ENCODE peak calls at places on chromosomes 3 and 15, in five cellular contexts. One of them, this sample, is unnamed.

GRCh38 chr15:52257734-52258062 is 37.9 kb downstream of the MYO5C start:
- DNase-seq in Calu3: no peak
- DNase-seq in cerebellar cortex: no peak
- DNase-seq in natural killer cell treated with Interleukin-12 subunit alpha and Interleukin-12 subunit beta and Interleukin-15 and Interleukin-18, amount 100 ng/mL, for 72 hours: no peak
- DNase-seq in type B pancreatic cell: no peak
- DNase-seq in this sample: no peak

GRCh38 chr3:140019946-140020345 is 85.0 kb downstream of the CLSTN2 start:
- DNase-seq in Calu3: no peak
- DNase-seq in cerebellar cortex: no peak
- DNase-seq in natural killer cell treated with Interleukin-12 subunit alpha and Interleukin-12 subunit beta and Interleukin-15 and Interleukin-18, amount 100 ng/mL, for 72 hours: no peak
- DNase-seq in type B pancreatic cell: no peak
- DNase-seq in this sample: no peak

GRCh38 chr3:132255041-132255745 is 62.0 kb upstream of the ACP3 start:
- DNase-seq in Calu3: no peak
- DNase-seq in cerebellar cortex: no peak
- DNase-seq in natural killer cell treated with Interleukin-12 subunit alpha and Interleukin-12 subunit beta and Interleukin-15 and Interleukin-18, amount 100 ng/mL, for 72 hours: no peak
- DNase-seq in type B pancreatic cell: no peak
- DNase-seq in this sample: no peak

GRCh38 chr3:123552095-123552714 is 32.6 kb downstream of the HACD2 start:
- DNase-seq in Calu3: no peak
- DNase-seq in cerebellar cortex: peak; percentile 30
- DNase-seq in natural killer cell treated with Interleukin-12 subunit alpha and Interleukin-12 subunit beta and Interleukin-15 and Interleukin-18, amount 100 ng/mL, for 72 hours: no peak
- DNase-seq in type B pancreatic cell: no peak
- DNase-seq in this sample: no peak

GRCh38 chr15:33298631-33299030 is 12.1 kb upstream of the RYR3 start:
- DNase-seq in Calu3: no peak
- DNase-seq in cerebellar cortex: no peak
- DNase-seq in natural killer cell treated with Interleukin-12 subunit alpha and Interleukin-12 subunit beta and Interleukin-15 and Interleukin-18, amount 100 ng/mL, for 72 hours: no peak
- DNase-seq in type B pancreatic cell: no peak
- DNase-seq in this sample: no peak

GRCh38 chr3:197224034-197224444 is 74.4 kb downstream of the DLG1 start:
- DNase-seq in Calu3: peak; percentile 24
- DNase-seq in cerebellar cortex: peak; percentile 89
- DNase-seq in natural killer cell treated with Interleukin-12 subunit alpha and Interleukin-12 subunit beta and Interleukin-15 and Interleukin-18, amount 100 ng/mL, for 72 hours: no peak
- DNase-seq in type B pancreatic cell: no peak
- DNase-seq in this sample: peak; percentile 62

GRCh38 chr3:12196684-12197083 is 38.0 kb upstream of the TIMP4 start:
- DNase-seq in Calu3: no peak
- DNase-seq in cerebellar cortex: no peak
- DNase-seq in natural killer cell treated with Interleukin-12 subunit alpha and Interleukin-12 subunit beta and Interleukin-15 and Interleukin-18, amount 100 ng/mL, for 72 hours: no peak
- DNase-seq in type B pancreatic cell: no peak
- DNase-seq in this sample: no peak

GRCh38 chr3:32392530-32393302 is 1.1 kb downstream of the CMTM7 start:
- DNase-seq in Calu3: no peak
- DNase-seq in cerebellar cortex: peak; percentile 61
- DNase-seq in natural killer cell treated with Interleukin-12 subunit alpha and Interleukin-12 subunit beta and Interleukin-15 and Interleukin-18, amount 100 ng/mL, for 72 hours: no peak
- DNase-seq in type B pancreatic cell: no peak
- DNase-seq in this sample: peak; percentile 43

GRCh38 chr15:98525625-98526024 is 122.7 kb upstream of the IGF1R start:
- DNase-seq in Calu3: no peak
- DNase-seq in cerebellar cortex: no peak
- DNase-seq in natural killer cell treated with Interleukin-12 subunit alpha and Interleukin-12 subunit beta and Interleukin-15 and Interleukin-18, amount 100 ng/mL, for 72 hours: no peak
- DNase-seq in type B pancreatic cell: no peak
- DNase-seq in this sample: no peak

GRCh38 chr3:54999159-54999558 is 71.3 kb upstream of the LRTM1 start:
- DNase-seq in Calu3: no peak
- DNase-seq in cerebellar cortex: no peak
- DNase-seq in natural killer cell treated with Interleukin-12 subunit alpha and Interleukin-12 subunit beta and Interleukin-15 and Interleukin-18, amount 100 ng/mL, for 72 hours: no peak
- DNase-seq in type B pancreatic cell: no peak
- DNase-seq in this sample: no peak

GRCh38 chr15:36407647-36408046 is 171.8 kb upstream of the CDIN1 start:
- DNase-seq in Calu3: no peak
- DNase-seq in cerebellar cortex: no peak
- DNase-seq in natural killer cell treated with Interleukin-12 subunit alpha and Interleukin-12 subunit beta and Interleukin-15 and Interleukin-18, amount 100 ng/mL, for 72 hours: no peak
- DNase-seq in type B pancreatic cell: no peak
- DNase-seq in this sample: peak; percentile 11

GRCh38 chr3:44048196-44048924 is 193.3 kb upstream of the TOPAZ1 start:
- DNase-seq in Calu3: peak; percentile 58
- DNase-seq in cerebellar cortex: no peak
- DNase-seq in natural killer cell treated with Interleukin-12 subunit alpha and Interleukin-12 subunit beta and Interleukin-15 and Interleukin-18, amount 100 ng/mL, for 72 hours: no peak
- DNase-seq in type B pancreatic cell: no peak
- DNase-seq in this sample: no peak

GRCh38 chr3:161372321-161373260 is 1.3 kb upstream of the SPTSSB start:
- DNase-seq in Calu3: peak; percentile 55
- DNase-seq in cerebellar cortex: peak; percentile 91
- DNase-seq in natural killer cell treated with Interleukin-12 subunit alpha and Interleukin-12 subunit beta and Interleukin-15 and Interleukin-18, amount 100 ng/mL, for 72 hours: no peak
- DNase-seq in type B pancreatic cell: peak; percentile 70
- DNase-seq in this sample: no peak

GRCh38 chr15:98321916-98322315 is 326.4 kb upstream of the IGF1R start:
- DNase-seq in Calu3: no peak
- DNase-seq in cerebellar cortex: no peak
- DNase-seq in natural killer cell treated with Interleukin-12 subunit alpha and Interleukin-12 subunit beta and Interleukin-15 and Interleukin-18, amount 100 ng/mL, for 72 hours: no peak
- DNase-seq in type B pancreatic cell: no peak
- DNase-seq in this sample: no peak

GRCh38 chr3:3015472-3016089 is 94.6 kb downstream of the IL5RA start:
- DNase-seq in Calu3: peak; percentile 46
- DNase-seq in cerebellar cortex: peak; percentile 87
- DNase-seq in natural killer cell treated with Interleukin-12 subunit alpha and Interleukin-12 subunit beta and Interleukin-15 and Interleukin-18, amount 100 ng/mL, for 72 hours: no peak
- DNase-seq in type B pancreatic cell: no peak
- DNase-seq in this sample: no peak

GRCh38 chr15:41585140-41586047 is 26.4 kb downstream of the TYRO3 start:
- DNase-seq in Calu3: peak; percentile 24
- DNase-seq in cerebellar cortex: no peak
- DNase-seq in natural killer cell treated with Interleukin-12 subunit alpha and Interleukin-12 subunit beta and Interleukin-15 and Interleukin-18, amount 100 ng/mL, for 72 hours: no peak
- DNase-seq in type B pancreatic cell: no peak
- DNase-seq in this sample: peak; percentile 45

GRCh38 chr3:44338828-44339127 is 212 bp downstream of the TCAIM start:
- DNase-seq in Calu3: no peak
- DNase-seq in cerebellar cortex: no peak
- DNase-seq in natural killer cell treated with Interleukin-12 subunit alpha and Interleukin-12 subunit beta and Interleukin-15 and Interleukin-18, amount 100 ng/mL, for 72 hours: no peak
- DNase-seq in type B pancreatic cell: no peak
- DNase-seq in this sample: no peak

GRCh38 chr15:41483115-41483514 is 10.6 kb upstream of the ITPKA start:
- DNase-seq in Calu3: no peak
- DNase-seq in cerebellar cortex: no peak
- DNase-seq in natural killer cell treated with Interleukin-12 subunit alpha and Interleukin-12 subunit beta and Interleukin-15 and Interleukin-18, amount 100 ng/mL, for 72 hours: no peak
- DNase-seq in type B pancreatic cell: no peak
- DNase-seq in this sample: no peak

GRCh38 chr15:51731549-51732267 is 5.7 kb downstream of the LYSMD2 start:
- DNase-seq in Calu3: peak; percentile 28
- DNase-seq in cerebellar cortex: no peak
- DNase-seq in natural killer cell treated with Interleukin-12 subunit alpha and Interleukin-12 subunit beta and Interleukin-15 and Interleukin-18, amount 100 ng/mL, for 72 hours: peak; percentile 69
- DNase-seq in type B pancreatic cell: no peak
- DNase-seq in this sample: no peak

GRCh38 chr3:127404614-127405598 is 117.1 kb upstream of the PRR20G start:
- DNase-seq in Calu3: no peak
- DNase-seq in cerebellar cortex: no peak
- DNase-seq in natural killer cell treated with Interleukin-12 subunit alpha and Interleukin-12 subunit beta and Interleukin-15 and Interleukin-18, amount 100 ng/mL, for 72 hours: no peak
- DNase-seq in type B pancreatic cell: peak; percentile 44
- DNase-seq in this sample: no peak

GRCh38 chr3:105868450-105868744 is 415 bp downstream of the CBLB start:
- DNase-seq in Calu3: peak; percentile 53
- DNase-seq in cerebellar cortex: peak; percentile 55
- DNase-seq in natural killer cell treated with Interleukin-12 subunit alpha and Interleukin-12 subunit beta and Interleukin-15 and Interleukin-18, amount 100 ng/mL, for 72 hours: peak; percentile 70
- DNase-seq in type B pancreatic cell: peak; percentile 76
- DNase-seq in this sample: peak; percentile 63

GRCh38 chr3:83934208-83935150 is 1024.3 kb upstream of the CADM2 start:
- DNase-seq in Calu3: no peak
- DNase-seq in cerebellar cortex: no peak
- DNase-seq in natural killer cell treated with Interleukin-12 subunit alpha and Interleukin-12 subunit beta and Interleukin-15 and Interleukin-18, amount 100 ng/mL, for 72 hours: no peak
- DNase-seq in type B pancreatic cell: no peak
- DNase-seq in this sample: no peak

GRCh38 chr3:11774296-11774877 is 72.3 kb downstream of the TAMM41 start:
- DNase-seq in Calu3: peak; percentile 62
- DNase-seq in cerebellar cortex: peak; percentile 66
- DNase-seq in natural killer cell treated with Interleukin-12 subunit alpha and Interleukin-12 subunit beta and Interleukin-15 and Interleukin-18, amount 100 ng/mL, for 72 hours: no peak
- DNase-seq in type B pancreatic cell: no peak
- DNase-seq in this sample: peak; percentile 35

GRCh38 chr15:87287156-87287555 is 969.4 kb downstream of the NTRK3 start:
- DNase-seq in Calu3: no peak
- DNase-seq in cerebellar cortex: no peak
- DNase-seq in natural killer cell treated with Interleukin-12 subunit alpha and Interleukin-12 subunit beta and Interleukin-15 and Interleukin-18, amount 100 ng/mL, for 72 hours: no peak
- DNase-seq in type B pancreatic cell: no peak
- DNase-seq in this sample: no peak

GRCh38 chr3:44469914-44470313 is 7.6 kb downstream of the ZNF445 start:
- DNase-seq in Calu3: no peak
- DNase-seq in cerebellar cortex: no peak
- DNase-seq in natural killer cell treated with Interleukin-12 subunit alpha and Interleukin-12 subunit beta and Interleukin-15 and Interleukin-18, amount 100 ng/mL, for 72 hours: no peak
- DNase-seq in type B pancreatic cell: no peak
- DNase-seq in this sample: no peak

GRCh38 chr15:34213690-34214089 is 3.8 kb upstream of the KATNBL1 start:
- DNase-seq in Calu3: no peak
- DNase-seq in cerebellar cortex: no peak
- DNase-seq in natural killer cell treated with Interleukin-12 subunit alpha and Interleukin-12 subunit beta and Interleukin-15 and Interleukin-18, amount 100 ng/mL, for 72 hours: no peak
- DNase-seq in type B pancreatic cell: no peak
- DNase-seq in this sample: no peak

GRCh38 chr3:66363133-66363532 is 137.7 kb downstream of the LRIG1 start:
- DNase-seq in Calu3: no peak
- DNase-seq in cerebellar cortex: no peak
- DNase-seq in natural killer cell treated with Interleukin-12 subunit alpha and Interleukin-12 subunit beta and Interleukin-15 and Interleukin-18, amount 100 ng/mL, for 72 hours: no peak
- DNase-seq in type B pancreatic cell: no peak
- DNase-seq in this sample: no peak

GRCh38 chr3:107240183-107241091 is 136.8 kb upstream of the CCDC54 start:
- DNase-seq in Calu3: peak; percentile 69
- DNase-seq in cerebellar cortex: peak; percentile 70
- DNase-seq in natural killer cell treated with Interleukin-12 subunit alpha and Interleukin-12 subunit beta and Interleukin-15 and Interleukin-18, amount 100 ng/mL, for 72 hours: peak; percentile 75
- DNase-seq in type B pancreatic cell: peak; percentile 83
- DNase-seq in this sample: peak; percentile 90

GRCh38 chr3:100455841-100456550 is 36.4 kb upstream of the TMEM45A start:
- DNase-seq in Calu3: no peak
- DNase-seq in cerebellar cortex: no peak
- DNase-seq in natural killer cell treated with Interleukin-12 subunit alpha and Interleukin-12 subunit beta and Interleukin-15 and Interleukin-18, amount 100 ng/mL, for 72 hours: no peak
- DNase-seq in type B pancreatic cell: no peak
- DNase-seq in this sample: no peak

GRCh38 chr3:126313166-126313565 is 44.0 kb downstream of the KLF15 start:
- DNase-seq in Calu3: no peak
- DNase-seq in cerebellar cortex: no peak
- DNase-seq in natural killer cell treated with Interleukin-12 subunit alpha and Interleukin-12 subunit beta and Interleukin-15 and Interleukin-18, amount 100 ng/mL, for 72 hours: no peak
- DNase-seq in type B pancreatic cell: no peak
- DNase-seq in this sample: no peak

GRCh38 chr15:98799461-98799971 is 151.2 kb downstream of the IGF1R start:
- DNase-seq in Calu3: peak; percentile 34
- DNase-seq in cerebellar cortex: no peak
- DNase-seq in natural killer cell treated with Interleukin-12 subunit alpha and Interleukin-12 subunit beta and Interleukin-15 and Interleukin-18, amount 100 ng/mL, for 72 hours: no peak
- DNase-seq in type B pancreatic cell: no peak
- DNase-seq in this sample: no peak

GRCh38 chr3:34312684-34313083 is 514.3 kb downstream of the PDCD6IP start:
- DNase-seq in Calu3: no peak
- DNase-seq in cerebellar cortex: no peak
- DNase-seq in natural killer cell treated with Interleukin-12 subunit alpha and Interleukin-12 subunit beta and Interleukin-15 and Interleukin-18, amount 100 ng/mL, for 72 hours: no peak
- DNase-seq in type B pancreatic cell: no peak
- DNase-seq in this sample: no peak

GRCh38 chr3:53269888-53270880 is 14.4 kb upstream of the TKT start:
- DNase-seq in Calu3: peak; percentile 94
- DNase-seq in cerebellar cortex: peak; percentile 76
- DNase-seq in natural killer cell treated with Interleukin-12 subunit alpha and Interleukin-12 subunit beta and Interleukin-15 and Interleukin-18, amount 100 ng/mL, for 72 hours: no peak
- DNase-seq in type B pancreatic cell: peak; percentile 78
- DNase-seq in this sample: peak; percentile 97

GRCh38 chr3:39469258-39469657 is 1.8 kb downstream of the MOBP start:
- DNase-seq in Calu3: no peak
- DNase-seq in cerebellar cortex: no peak
- DNase-seq in natural killer cell treated with Interleukin-12 subunit alpha and Interleukin-12 subunit beta and Interleukin-15 and Interleukin-18, amount 100 ng/mL, for 72 hours: no peak
- DNase-seq in type B pancreatic cell: no peak
- DNase-seq in this sample: no peak

GRCh38 chr15:65373163-65373651 is 4.6 kb downstream of the IGDCC3 start:
- DNase-seq in Calu3: no peak
- DNase-seq in cerebellar cortex: no peak
- DNase-seq in natural killer cell treated with Interleukin-12 subunit alpha and Interleukin-12 subunit beta and Interleukin-15 and Interleukin-18, amount 100 ng/mL, for 72 hours: no peak
- DNase-seq in type B pancreatic cell: no peak
- DNase-seq in this sample: no peak

GRCh38 chr3:196227629-196228493 is 11.5 kb downstream of the SLC51A start:
- DNase-seq in Calu3: no peak
- DNase-seq in cerebellar cortex: peak; percentile 21
- DNase-seq in natural killer cell treated with Interleukin-12 subunit alpha and Interleukin-12 subunit beta and Interleukin-15 and Interleukin-18, amount 100 ng/mL, for 72 hours: no peak
- DNase-seq in type B pancreatic cell: no peak
- DNase-seq in this sample: no peak

GRCh38 chr15:77581896-77582569 is 50.7 kb downstream of the LINGO1 start:
- DNase-seq in Calu3: no peak
- DNase-seq in cerebellar cortex: no peak
- DNase-seq in natural killer cell treated with Interleukin-12 subunit alpha and Interleukin-12 subunit beta and Interleukin-15 and Interleukin-18, amount 100 ng/mL, for 72 hours: no peak
- DNase-seq in type B pancreatic cell: no peak
- DNase-seq in this sample: no peak

GRCh38 chr15:61748529-61748928 is 311.7 kb downstream of the VPS13C start:
- DNase-seq in Calu3: no peak
- DNase-seq in cerebellar cortex: no peak
- DNase-seq in natural killer cell treated with Interleukin-12 subunit alpha and Interleukin-12 subunit beta and Interleukin-15 and Interleukin-18, amount 100 ng/mL, for 72 hours: no peak
- DNase-seq in type B pancreatic cell: no peak
- DNase-seq in this sample: no peak

GRCh38 chr3:93906245-93906644 is 67.5 kb downstream of the PROS1 start:
- DNase-seq in Calu3: no peak
- DNase-seq in cerebellar cortex: no peak
- DNase-seq in natural killer cell treated with Interleukin-12 subunit alpha and Interleukin-12 subunit beta and Interleukin-15 and Interleukin-18, amount 100 ng/mL, for 72 hours: no peak
- DNase-seq in type B pancreatic cell: no peak
- DNase-seq in this sample: no peak

This sample was measured in erythroblast.